ENCODE peak calls at places on chromosomes 6 and 20, in seven cellular contexts. One of them, this sample, is unnamed.
A peak's percentile ranks its signal among the peaks of the same experiment; 100 is the strongest.

GRCh38 chr6:2581611-2582010 is 169.1 kb downstream of the MYLK4 start:
- DNase-seq in K562: no peak
- DNase-seq in GM12878: no peak
- DNase-seq in H1: no peak
- DNase-seq in HepG2: no peak
- DNase-seq in SK-N-SH: no peak
- DNase-seq in NT2/D1: no peak
- DNase-seq in this sample: no peak

GRCh38 chr6:40349092-40349491 is 238.1 kb downstream of the LRFN2 start:
- DNase-seq in K562: no peak
- DNase-seq in GM12878: no peak
- DNase-seq in H1: no peak
- DNase-seq in HepG2: no peak
- DNase-seq in SK-N-SH: no peak
- DNase-seq in NT2/D1: no peak
- DNase-seq in this sample: no peak

GRCh38 chr6:150266963-150267685 is 101.7 kb upstream of the IYD start:
- DNase-seq in K562: no peak
- DNase-seq in GM12878: no peak
- DNase-seq in H1: no peak
- DNase-seq in HepG2: no peak
- DNase-seq in SK-N-SH: no peak
- DNase-seq in NT2/D1: no peak
- DNase-seq in this sample: no peak

GRCh38 chr6:11354019-11354418 is 121.6 kb upstream of the NEDD9 start:
- DNase-seq in K562: peak; percentile 4
- DNase-seq in GM12878: no peak
- DNase-seq in H1: no peak
- DNase-seq in HepG2: no peak
- DNase-seq in SK-N-SH: no peak
- DNase-seq in NT2/D1: no peak
- DNase-seq in this sample: no peak

GRCh38 chr6:24495516-24495847 is 713 bp downstream of the ALDH5A1 start:
- DNase-seq in K562: peak; percentile 66
- DNase-seq in GM12878: no peak
- DNase-seq in H1: no peak
- DNase-seq in HepG2: peak; percentile 84
- DNase-seq in SK-N-SH: no peak
- DNase-seq in NT2/D1: peak; percentile 20
- DNase-seq in this sample: peak; percentile 0

GRCh38 chr6:133609404-133610270 is 279.3 kb upstream of the TCF21 start:
- DNase-seq in K562: peak; percentile 13
- DNase-seq in GM12878: no peak
- DNase-seq in H1: no peak
- DNase-seq in HepG2: peak; percentile 88
- DNase-seq in SK-N-SH: no peak
- DNase-seq in NT2/D1: no peak
- DNase-seq in this sample: peak; percentile 85

GRCh38 chr6:593139-593906 is 63.6 kb downstream of the HUS1B start:
- DNase-seq in K562: peak; percentile 81
- DNase-seq in GM12878: peak; percentile 13
- DNase-seq in H1: no peak
- DNase-seq in HepG2: peak; percentile 56
- DNase-seq in SK-N-SH: peak; percentile 52
- DNase-seq in NT2/D1: no peak
- DNase-seq in this sample: peak; percentile 44

GRCh38 chr6:66897576-66897975 is 1190.5 kb upstream of the EYS start:
- DNase-seq in K562: no peak
- DNase-seq in GM12878: no peak
- DNase-seq in H1: peak; percentile 40
- DNase-seq in HepG2: peak; percentile 4
- DNase-seq in SK-N-SH: no peak
- DNase-seq in NT2/D1: peak; percentile 1
- DNase-seq in this sample: no peak

GRCh38 chr20:38165089-38165965 is at the start of gene TGM2:
- DNase-seq in K562: peak; percentile 92
- DNase-seq in GM12878: peak; percentile 32
- DNase-seq in H1: peak; percentile 79
- DNase-seq in HepG2: peak; percentile 87
- DNase-seq in SK-N-SH: peak; percentile 92
- DNase-seq in NT2/D1: no peak
- DNase-seq in this sample: no peak

GRCh38 chr6:105748737-105749161 is 337.4 kb upstream of the PRDM1 start:
- DNase-seq in K562: peak; percentile 11
- DNase-seq in GM12878: no peak
- DNase-seq in H1: no peak
- DNase-seq in HepG2: no peak
- DNase-seq in SK-N-SH: no peak
- DNase-seq in NT2/D1: no peak
- DNase-seq in this sample: no peak

GRCh38 chr20:49276895-49277785 is 717 bp downstream of the ZNFX1 start:
- DNase-seq in K562: peak; percentile 32
- DNase-seq in GM12878: no peak
- DNase-seq in H1: no peak
- DNase-seq in HepG2: no peak
- DNase-seq in SK-N-SH: peak; percentile 63
- DNase-seq in NT2/D1: no peak
- DNase-seq in this sample: no peak

GRCh38 chr6:33632603-33633039 is 11.5 kb downstream of the ITPR3 start:
- DNase-seq in K562: peak; percentile 82
- DNase-seq in GM12878: no peak
- DNase-seq in H1: peak; percentile 96
- DNase-seq in HepG2: peak; percentile 75
- DNase-seq in SK-N-SH: peak; percentile 80
- DNase-seq in NT2/D1: peak; percentile 51
- DNase-seq in this sample: peak; percentile 37

GRCh38 chr6:52524921-52525320 is 51.9 kb downstream of the TRAM2 start:
- DNase-seq in K562: no peak
- DNase-seq in GM12878: no peak
- DNase-seq in H1: no peak
- DNase-seq in HepG2: no peak
- DNase-seq in SK-N-SH: no peak
- DNase-seq in NT2/D1: no peak
- DNase-seq in this sample: no peak

GRCh38 chr20:8389381-8390368 is 257.6 kb downstream of the PLCB1 start:
- DNase-seq in K562: peak; percentile 27
- DNase-seq in GM12878: no peak
- DNase-seq in H1: no peak
- DNase-seq in HepG2: peak; percentile 55
- DNase-seq in SK-N-SH: peak; percentile 27
- DNase-seq in NT2/D1: peak; percentile 15
- DNase-seq in this sample: peak; percentile 23

GRCh38 chr20:9467995-9468394 is 46.4 kb upstream of the LAMP5 start:
- DNase-seq in K562: peak; percentile 2
- DNase-seq in GM12878: no peak
- DNase-seq in H1: no peak
- DNase-seq in HepG2: peak; percentile 11
- DNase-seq in SK-N-SH: peak; percentile 44
- DNase-seq in NT2/D1: peak; percentile 8
- DNase-seq in this sample: no peak

GRCh38 chr6:123904228-123904627 is 100.6 kb downstream of the NKAIN2 start:
- DNase-seq in K562: no peak
- DNase-seq in GM12878: no peak
- DNase-seq in H1: no peak
- DNase-seq in HepG2: no peak
- DNase-seq in SK-N-SH: no peak
- DNase-seq in NT2/D1: no peak
- DNase-seq in this sample: no peak

GRCh38 chr6:123908813-123909212 is 105.1 kb downstream of the NKAIN2 start:
- DNase-seq in K562: no peak
- DNase-seq in GM12878: no peak
- DNase-seq in H1: no peak
- DNase-seq in HepG2: no peak
- DNase-seq in SK-N-SH: no peak
- DNase-seq in NT2/D1: no peak
- DNase-seq in this sample: no peak

GRCh38 chr6:123913858-123914257 is 110.2 kb downstream of the NKAIN2 start:
- DNase-seq in K562: no peak
- DNase-seq in GM12878: no peak
- DNase-seq in H1: no peak
- DNase-seq in HepG2: no peak
- DNase-seq in SK-N-SH: no peak
- DNase-seq in NT2/D1: no peak
- DNase-seq in this sample: no peak

DNA sequence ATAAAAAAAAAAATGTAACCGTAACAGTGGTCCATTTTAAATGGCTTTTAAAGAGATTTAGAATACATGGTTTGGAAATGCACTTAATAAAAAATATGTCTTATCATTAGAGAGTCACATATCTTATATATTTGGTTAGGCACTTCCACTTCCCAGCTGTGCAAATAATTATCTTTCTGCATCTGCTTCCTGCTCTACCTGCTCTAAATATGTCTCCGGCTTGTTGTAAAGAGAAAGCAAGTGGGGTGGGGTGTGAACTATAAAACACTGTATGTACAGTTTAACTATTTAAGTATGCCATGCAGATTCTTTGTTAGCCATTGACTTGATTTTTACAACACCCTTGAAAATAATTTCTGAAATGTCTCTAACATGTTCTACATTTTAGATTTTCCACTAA is 106.3 kb downstream of the NKAIN2 start:
- DNase-seq in K562: no peak
- DNase-seq in GM12878: no peak
- DNase-seq in H1: no peak
- DNase-seq in HepG2: no peak
- DNase-seq in SK-N-SH: no peak
- DNase-seq in NT2/D1: no peak
- DNase-seq in this sample: no peak
- TF ChIP-seq YY1 in K562: no peak
- TF ChIP-seq YY1 in GM12878: no peak
- TF ChIP-seq YY1 in H1: no peak
- TF ChIP-seq YY1 in HepG2: no peak
- TF ChIP-seq YY1 in SK-N-SH: no peak
- TF ChIP-seq YY1 in NT2/D1: no peak
- TF ChIP-seq YY1 in this sample: no peak

DNA sequence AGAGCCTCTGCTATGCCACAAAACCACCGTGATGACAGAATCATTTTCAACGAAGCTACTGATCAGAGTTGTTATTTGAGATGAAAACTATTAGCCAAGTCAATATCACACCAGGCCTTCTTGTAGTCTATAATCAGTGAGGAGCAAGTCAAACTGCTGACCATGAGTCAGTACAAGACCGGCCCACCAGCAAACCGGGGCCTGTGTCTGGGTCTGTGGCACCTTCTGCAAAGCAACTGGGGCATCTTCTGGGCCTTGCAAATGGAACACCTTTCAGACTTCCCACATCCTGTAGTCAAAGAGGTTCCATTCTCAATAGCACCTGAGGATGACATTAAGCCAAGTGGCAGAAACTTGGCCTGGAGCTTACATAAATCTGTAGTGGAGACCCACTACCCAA is 38.5 kb downstream of the CPXM1 start:
- DNase-seq in K562: no peak
- DNase-seq in GM12878: no peak
- DNase-seq in H1: no peak
- DNase-seq in HepG2: no peak
- DNase-seq in SK-N-SH: no peak
- DNase-seq in NT2/D1: no peak
- DNase-seq in this sample: no peak
- TF ChIP-seq YY1 in K562: no peak
- TF ChIP-seq YY1 in GM12878: no peak
- TF ChIP-seq YY1 in H1: no peak
- TF ChIP-seq YY1 in HepG2: no peak
- TF ChIP-seq YY1 in SK-N-SH: no peak
- TF ChIP-seq YY1 in NT2/D1: no peak
- TF ChIP-seq YY1 in this sample: no peak

GRCh38 chr20:46569961-46570360 is 19.5 kb upstream of the OCSTAMP start:
- DNase-seq in K562: no peak
- DNase-seq in GM12878: no peak
- DNase-seq in H1: no peak
- DNase-seq in HepG2: no peak
- DNase-seq in SK-N-SH: no peak
- DNase-seq in NT2/D1: no peak
- DNase-seq in this sample: no peak

GRCh38 chr20:46566125-46566524 is 15.7 kb upstream of the OCSTAMP start:
- DNase-seq in K562: no peak
- DNase-seq in GM12878: no peak
- DNase-seq in H1: no peak
- DNase-seq in HepG2: no peak
- DNase-seq in SK-N-SH: no peak
- DNase-seq in NT2/D1: no peak
- DNase-seq in this sample: no peak

GRCh38 chr20:46572181-46572580 is 21.7 kb upstream of the OCSTAMP start:
- DNase-seq in K562: no peak
- DNase-seq in GM12878: no peak
- DNase-seq in H1: no peak
- DNase-seq in HepG2: no peak
- DNase-seq in SK-N-SH: peak; percentile 73
- DNase-seq in NT2/D1: no peak
- DNase-seq in this sample: no peak

GRCh38 chr20:46571418-46571817 is 21.0 kb upstream of the OCSTAMP start:
- DNase-seq in K562: no peak
- DNase-seq in GM12878: no peak
- DNase-seq in H1: no peak
- DNase-seq in HepG2: no peak
- DNase-seq in SK-N-SH: no peak
- DNase-seq in NT2/D1: no peak
- DNase-seq in this sample: no peak

DNA sequence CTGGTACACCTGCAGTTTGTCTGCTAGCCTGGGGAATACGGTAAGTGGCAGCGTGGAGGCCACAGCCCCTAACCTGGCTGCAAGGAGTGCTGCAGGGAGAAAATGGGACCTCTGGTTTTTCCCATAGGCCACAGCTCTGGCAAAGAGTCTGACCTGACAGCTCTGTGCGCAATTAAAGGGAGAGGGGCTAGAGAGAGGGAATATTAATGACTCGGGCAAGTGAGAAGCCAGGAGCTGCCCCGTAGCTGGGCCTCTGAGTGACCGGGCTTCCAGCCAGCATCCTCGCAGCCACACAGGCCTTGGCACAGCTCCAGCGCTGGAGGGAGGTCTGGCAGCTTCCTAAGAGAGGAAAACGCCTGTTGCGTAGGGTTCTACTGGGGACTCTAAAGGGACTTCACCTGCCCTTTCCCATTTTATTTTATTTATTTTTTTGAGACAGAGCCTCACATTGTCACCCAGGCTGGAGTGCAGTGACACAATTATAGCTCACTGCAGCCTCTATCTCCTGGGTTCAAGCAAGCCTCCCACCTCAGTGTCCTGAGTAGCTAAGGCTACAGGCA is 18.2 kb upstream of the OCSTAMP start:
- DNase-seq in K562: peak; percentile 54
- DNase-seq in GM12878: no peak
- DNase-seq in H1: no peak
- DNase-seq in HepG2: peak; percentile 79
- DNase-seq in SK-N-SH: peak; percentile 83
- DNase-seq in NT2/D1: no peak
- DNase-seq in this sample: no peak
- TF ChIP-seq YY1 in K562: no peak
- TF ChIP-seq YY1 in GM12878: no peak
- TF ChIP-seq YY1 in H1: no peak
- TF ChIP-seq YY1 in HepG2: no peak
- TF ChIP-seq YY1 in SK-N-SH: no peak
- TF ChIP-seq YY1 in NT2/D1: no peak
- TF ChIP-seq YY1 in this sample: no peak

DNA sequence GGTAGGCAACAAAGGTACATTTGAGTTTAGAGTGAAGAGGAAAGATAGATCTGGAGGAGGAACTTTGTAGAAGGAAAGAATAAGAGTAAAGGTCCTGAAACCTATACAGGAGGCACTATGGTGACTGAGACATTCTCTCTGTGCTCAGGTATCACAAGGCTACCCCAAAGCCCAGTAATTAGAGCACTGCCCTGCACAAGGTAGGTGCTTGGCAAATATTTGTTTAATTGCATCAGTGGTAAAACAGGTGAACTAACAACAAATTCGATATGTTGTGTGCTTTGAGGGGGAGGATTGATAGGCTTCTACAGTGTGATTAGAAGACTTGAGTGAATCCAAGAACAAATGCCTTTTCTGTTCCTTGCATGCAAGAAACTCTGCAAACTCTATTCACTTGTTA is 6.8 kb upstream of the TSHZ2 start:
- DNase-seq in K562: no peak
- DNase-seq in GM12878: no peak
- DNase-seq in H1: no peak
- DNase-seq in HepG2: no peak
- DNase-seq in SK-N-SH: no peak
- DNase-seq in NT2/D1: no peak
- DNase-seq in this sample: no peak
- TF ChIP-seq YY1 in K562: no peak
- TF ChIP-seq YY1 in GM12878: no peak
- TF ChIP-seq YY1 in H1: no peak
- TF ChIP-seq YY1 in HepG2: no peak
- TF ChIP-seq YY1 in SK-N-SH: no peak
- TF ChIP-seq YY1 in NT2/D1: no peak
- TF ChIP-seq YY1 in this sample: no peak